ENCODE peak calls at places on chromosomes 5 and 9, in four cellular contexts. One of them, this sample, is unnamed.
A peak's percentile ranks its signal among the peaks of the same experiment; 100 is the strongest.

GRCh38 chr5:66527478-66527877 is 68.7 kb upstream of the MAST4 start:
- DNase-seq in GM12878: no peak
- DNase-seq in heart left ventricle: no peak
- DNase-seq in colonic mucosa: no peak
- DNase-seq in this sample: no peak

GRCh38 chr5:132497488-132497997 is 7.0 kb upstream of the IRF1 start:
- DNase-seq in heart left ventricle: peak; percentile 87
- DNase-seq in colonic mucosa: peak; percentile 67
- DNase-seq in GM12878: no peak
- DNase-seq in this sample: no peak

GRCh38 chr9:68780735-68781134 is 75.7 kb downstream of the PIP5K1B start:
- DNase-seq in heart left ventricle: no peak
- DNase-seq in GM12878: no peak
- DNase-seq in colonic mucosa: no peak
- DNase-seq in this sample: no peak

GRCh38 chr9:130329061-130329460 is 63.5 kb downstream of the HMCN2 start:
- DNase-seq in GM12878: no peak
- DNase-seq in heart left ventricle: no peak
- DNase-seq in colonic mucosa: no peak
- DNase-seq in this sample: no peak

GRCh38 chr5:146071171-146071570 is 34.2 kb downstream of the PLAC8L1 start:
- DNase-seq in heart left ventricle: no peak
- DNase-seq in colonic mucosa: no peak
- DNase-seq in GM12878: no peak
- DNase-seq in this sample: no peak

GRCh38 chr9:129801504-129801903 is 1.5 kb upstream of the TOR1B start:
- DNase-seq in GM12878: no peak
- DNase-seq in heart left ventricle: no peak
- DNase-seq in colonic mucosa: no peak
- DNase-seq in this sample: no peak

GRCh38 chr5:169997736-169998284 is 17.5 kb upstream of the INSYN2B start:
- DNase-seq in colonic mucosa: no peak
- DNase-seq in GM12878: no peak
- DNase-seq in heart left ventricle: no peak
- DNase-seq in this sample: no peak

GRCh38 chr5:39424751-39425524 is at the start of gene DAB2:
- DNase-seq in heart left ventricle: peak; percentile 93
- DNase-seq in GM12878: no peak
- DNase-seq in colonic mucosa: peak; percentile 86
- DNase-seq in this sample: peak; percentile 97

GRCh38 chr5:82421119-82421518 is 143.0 kb upstream of the RPS23 start:
- DNase-seq in heart left ventricle: no peak
- DNase-seq in GM12878: no peak
- DNase-seq in colonic mucosa: no peak
- DNase-seq in this sample: no peak

GRCh38 chr9:116152941-116153764 is 438 bp upstream of the PAPPA start:
- DNase-seq in colonic mucosa: no peak
- DNase-seq in heart left ventricle: no peak
- DNase-seq in GM12878: no peak
- DNase-seq in this sample: no peak

GRCh38 chr9:116151966-116152381 is 1.6 kb upstream of the PAPPA start:
- DNase-seq in colonic mucosa: no peak
- DNase-seq in heart left ventricle: no peak
- DNase-seq in GM12878: no peak
- DNase-seq in this sample: no peak

GRCh38 chr9:116149844-116150243 is 3.7 kb upstream of the PAPPA start:
- DNase-seq in colonic mucosa: peak; percentile 21
- DNase-seq in GM12878: no peak
- DNase-seq in heart left ventricle: no peak
- DNase-seq in this sample: peak; percentile 60

GRCh38 chr9:116152390-116152789 is 1.2 kb upstream of the PAPPA start:
- DNase-seq in GM12878: no peak
- DNase-seq in heart left ventricle: no peak
- DNase-seq in colonic mucosa: no peak
- DNase-seq in this sample: no peak

GRCh38 chr9:116151199-116151598 is 2.4 kb upstream of the PAPPA start:
- DNase-seq in GM12878: no peak
- DNase-seq in colonic mucosa: no peak
- DNase-seq in heart left ventricle: no peak
- DNase-seq in this sample: no peak
- TF ChIP-seq CTCF in GM12878: no peak
- TF ChIP-seq CTCF in colonic mucosa: no peak
- TF ChIP-seq CTCF in heart left ventricle: no peak
- TF ChIP-seq CTCF in this sample: no peak

GRCh38 chr9:107274096-107274495 is 9.0 kb upstream of the RAD23B start:
- DNase-seq in heart left ventricle: no peak
- DNase-seq in colonic mucosa: no peak
- DNase-seq in GM12878: no peak
- DNase-seq in this sample: no peak
- TF ChIP-seq CTCF in heart left ventricle: no peak
- TF ChIP-seq CTCF in colonic mucosa: no peak
- TF ChIP-seq CTCF in GM12878: peak; percentile 17
- TF ChIP-seq CTCF in this sample: peak; percentile 35

DNA sequence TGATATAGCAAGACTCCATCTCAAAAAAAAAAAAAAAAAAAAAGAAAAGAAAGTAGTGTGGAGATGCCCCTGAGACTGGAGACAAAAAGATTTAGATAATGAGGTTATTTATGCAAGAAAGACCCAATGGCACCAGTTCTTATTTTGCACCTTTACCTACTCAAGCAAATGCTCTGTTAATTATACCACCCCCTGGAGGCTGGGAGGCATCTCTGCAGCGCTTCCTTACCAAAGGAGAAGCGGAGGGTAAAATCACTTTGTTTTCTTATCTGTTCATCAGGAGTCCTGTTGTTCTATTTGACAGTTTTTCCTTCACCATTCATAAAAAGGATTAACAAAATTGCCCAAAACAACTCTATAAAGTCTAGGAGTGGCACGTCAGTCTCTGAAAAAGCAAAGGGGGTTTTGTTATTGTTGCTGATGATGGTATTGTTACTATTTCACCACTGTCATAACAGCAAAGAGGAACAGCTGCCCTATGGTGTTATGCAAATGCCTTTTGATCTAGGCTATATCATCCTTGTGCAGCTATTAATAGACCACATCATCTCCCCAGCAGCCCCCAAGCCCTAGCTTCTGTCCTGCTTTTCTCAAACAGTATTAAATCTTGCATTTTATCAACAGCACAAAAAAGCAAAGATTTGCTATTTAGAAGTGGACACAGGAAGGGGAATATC is 174.0 kb downstream of the PALM2AKAP2 start:
- DNase-seq in GM12878: no peak
- DNase-seq in heart left ventricle: no peak
- DNase-seq in colonic mucosa: no peak
- DNase-seq in this sample: no peak
- TF ChIP-seq CTCF in GM12878: peak; percentile 18
- TF ChIP-seq CTCF in heart left ventricle: no peak
- TF ChIP-seq CTCF in colonic mucosa: no peak
- TF ChIP-seq CTCF in this sample: no peak

GRCh38 chr9:98482248-98482647 is 226.5 kb downstream of the GABBR2 start:
- DNase-seq in heart left ventricle: no peak
- DNase-seq in GM12878: no peak
- DNase-seq in colonic mucosa: no peak
- DNase-seq in this sample: no peak

GRCh38 chr9:98479967-98480847 is 224.8 kb upstream of the TBC1D2 start:
- DNase-seq in colonic mucosa: no peak
- DNase-seq in heart left ventricle: no peak
- DNase-seq in GM12878: no peak
- DNase-seq in this sample: no peak

GRCh38 chr9:98485706-98486105 is 223.0 kb downstream of the GABBR2 start:
- DNase-seq in heart left ventricle: no peak
- DNase-seq in colonic mucosa: no peak
- DNase-seq in GM12878: no peak
- DNase-seq in this sample: no peak

GRCh38 chr9:98481676-98482075 is 226.2 kb upstream of the TBC1D2 start:
- DNase-seq in GM12878: no peak
- DNase-seq in heart left ventricle: no peak
- DNase-seq in colonic mucosa: no peak
- DNase-seq in this sample: no peak

GRCh38 chr9:98484218-98484617 is 224.5 kb downstream of the GABBR2 start:
- DNase-seq in colonic mucosa: no peak
- DNase-seq in heart left ventricle: no peak
- DNase-seq in GM12878: no peak
- DNase-seq in this sample: no peak
- TF ChIP-seq CTCF in colonic mucosa: no peak
- TF ChIP-seq CTCF in heart left ventricle: no peak
- TF ChIP-seq CTCF in GM12878: no peak
- TF ChIP-seq CTCF in this sample: no peak

GRCh38 chr9:87792831-87793288 is 66.9 kb downstream of the CTSL start:
- DNase-seq in colonic mucosa: peak; percentile 50
- DNase-seq in heart left ventricle: peak; percentile 75
- DNase-seq in GM12878: peak; percentile 36
- DNase-seq in this sample: no peak
- TF ChIP-seq CTCF in colonic mucosa: no peak
- TF ChIP-seq CTCF in heart left ventricle: peak; percentile 20
- TF ChIP-seq CTCF in GM12878: peak; percentile 14
- TF ChIP-seq CTCF in this sample: no peak

DNA sequence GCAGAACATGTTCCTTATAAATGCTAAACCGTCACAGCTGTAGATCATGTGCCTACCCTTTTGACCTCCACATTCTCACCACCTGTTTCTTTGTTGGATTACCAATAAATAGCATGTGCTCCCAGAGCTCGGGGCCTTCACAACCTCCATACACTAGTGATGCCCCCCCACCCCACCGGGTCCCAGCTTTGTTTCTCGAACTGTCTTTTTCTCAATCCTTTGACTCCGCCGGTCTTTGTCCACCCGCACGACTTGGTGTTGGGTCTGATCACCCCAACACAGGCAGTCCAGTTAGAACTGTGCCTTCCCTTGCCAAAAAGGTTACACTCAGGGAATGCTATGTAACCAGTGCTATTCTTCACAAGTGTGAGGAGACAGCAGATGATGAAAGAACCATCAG is 485.9 kb upstream of the C9orf72 start:
- DNase-seq in colonic mucosa: no peak
- DNase-seq in heart left ventricle: no peak
- DNase-seq in GM12878: no peak
- DNase-seq in this sample: no peak
- TF ChIP-seq CTCF in colonic mucosa: no peak
- TF ChIP-seq CTCF in heart left ventricle: no peak
- TF ChIP-seq CTCF in GM12878: no peak
- TF ChIP-seq CTCF in this sample: no peak

GRCh38 chr9:133683494-133684460 is 47.6 kb downstream of the DBH start:
- DNase-seq in GM12878: no peak
- DNase-seq in heart left ventricle: peak; percentile 86
- DNase-seq in colonic mucosa: no peak
- DNase-seq in this sample: peak; percentile 40
- TF ChIP-seq CTCF in GM12878: no peak
- TF ChIP-seq CTCF in heart left ventricle: no peak
- TF ChIP-seq CTCF in colonic mucosa: no peak
- TF ChIP-seq CTCF in this sample: no peak

GRCh38 chr9:121309833-121310425 is 42.0 kb downstream of the GSN start:
- DNase-seq in heart left ventricle: no peak
- DNase-seq in colonic mucosa: no peak
- DNase-seq in GM12878: no peak
- DNase-seq in this sample: no peak
- TF ChIP-seq CTCF in heart left ventricle: no peak
- TF ChIP-seq CTCF in colonic mucosa: no peak
- TF ChIP-seq CTCF in GM12878: no peak
- TF ChIP-seq CTCF in this sample: no peak

GRCh38 chr5:142694092-142694856 is 8.4 kb upstream of the FGF1 start:
- DNase-seq in heart left ventricle: no peak
- DNase-seq in colonic mucosa: no peak
- DNase-seq in GM12878: no peak
- DNase-seq in this sample: no peak
- TF ChIP-seq CTCF in heart left ventricle: no peak
- TF ChIP-seq CTCF in colonic mucosa: no peak
- TF ChIP-seq CTCF in GM12878: no peak
- TF ChIP-seq CTCF in this sample: peak; percentile 52

GRCh38 chr5:154970759-154971158 is 29.9 kb downstream of the MRPL22 start:
- DNase-seq in colonic mucosa: no peak
- DNase-seq in GM12878: no peak
- DNase-seq in heart left ventricle: no peak
- DNase-seq in this sample: no peak

GRCh38 chr5:154971501-154971900 is 30.6 kb downstream of the MRPL22 start:
- DNase-seq in colonic mucosa: no peak
- DNase-seq in GM12878: no peak
- DNase-seq in heart left ventricle: no peak
- DNase-seq in this sample: no peak

GRCh38 chr5:154968953-154969352 is 28.1 kb downstream of the MRPL22 start:
- DNase-seq in heart left ventricle: no peak
- DNase-seq in GM12878: no peak
- DNase-seq in colonic mucosa: no peak
- DNase-seq in this sample: no peak

GRCh38 chr5:154966081-154966841 is 25.4 kb downstream of the MRPL22 start:
- DNase-seq in heart left ventricle: no peak
- DNase-seq in colonic mucosa: no peak
- DNase-seq in GM12878: no peak
- DNase-seq in this sample: peak; percentile 29

DNA sequence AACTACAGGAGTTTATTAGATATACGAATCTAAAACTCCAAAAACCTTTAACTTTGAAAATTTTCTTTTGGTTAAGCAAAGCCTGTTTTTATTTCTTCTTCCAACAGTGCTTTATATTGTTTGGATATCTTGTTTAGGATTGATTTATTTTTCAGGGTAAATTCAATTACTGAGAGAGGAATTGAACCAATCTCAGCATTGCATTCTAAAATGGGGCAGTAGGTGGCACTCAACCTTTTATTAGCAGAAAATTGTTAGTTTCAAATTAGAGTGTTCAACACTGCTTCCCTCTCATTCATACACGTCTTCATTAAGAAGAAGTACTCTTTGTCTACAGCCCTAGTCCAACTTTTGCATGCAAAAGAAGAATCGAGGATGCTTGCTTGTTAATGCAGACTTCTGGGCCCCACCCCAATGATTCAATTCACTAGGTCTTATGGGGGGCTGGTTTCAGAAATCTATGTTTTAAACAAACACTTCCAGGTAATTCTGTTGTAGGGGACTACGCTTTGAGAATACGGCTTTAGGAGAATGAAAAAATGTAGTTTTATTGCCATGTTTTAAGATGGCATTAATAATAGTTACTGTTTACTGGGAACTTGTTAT is 26.6 kb downstream of the MRPL22 start:
- DNase-seq in colonic mucosa: no peak
- DNase-seq in heart left ventricle: no peak
- DNase-seq in GM12878: no peak
- DNase-seq in this sample: peak; percentile 26
- TF ChIP-seq CTCF in colonic mucosa: no peak
- TF ChIP-seq CTCF in heart left ventricle: peak; percentile 40
- TF ChIP-seq CTCF in GM12878: peak; percentile 60
- TF ChIP-seq CTCF in this sample: peak; percentile 71

This sample was measured in endothelial cell.